ENCODE peak calls at places on chromosomes 7 and 10, in eight cellular contexts. I, B, K, T, C, X, S and H are unnamed samples.

GRCh38 chr7:81206217-81206616 is 287.4 kb upstream of the SEMA3C start:
- DNase-seq in I (no peak), X (no peak), K (no peak), T (no peak), S (no peak), C (no peak), B (no peak), H (no peak)

GRCh38 chr10:17431871-17432311 is 22.5 kb downstream of the ST8SIA6 start:
- DNase-seq in S (no peak), C (no peak), I (no peak), B (no peak), X (no peak), K (peak; percentile 34), T (no peak), H (no peak)

GRCh38 chr10:21494221-21495001 is 31.1 kb downstream of the SKIDA1 start:
- DNase-seq in K (peak; percentile 62), B (peak; percentile 66), T (no peak), S (no peak), I (no peak), X (peak; percentile 47), C (no peak), H (peak; percentile 64)

GRCh38 chr7:99562832-99563231 is 4.4 kb downstream of the ZNF655 start:
- DNase-seq in I (peak; percentile 49), X (no peak), S (no peak), B (no peak), K (peak; percentile 68), T (peak; percentile 89), C (peak; percentile 72), H (no peak)

GRCh38 chr7:47659664-47660462 is 78.0 kb upstream of the TNS3 start:
- DNase-seq in I (no peak), C (no peak), T (no peak), X (no peak), B (no peak), S (no peak), K (no peak), H (peak; percentile 37)

GRCh38 chr10:60661627-60662026 is 116.7 kb upstream of the CDK1 start:
- DNase-seq in B (no peak), C (no peak), I (no peak), T (no peak), X (no peak), S (no peak), K (no peak), H (no peak)

GRCh38 chr10:86686972-86687371 is 18.7 kb downstream of the LDB3 start:
- DNase-seq in T (no peak), B (no peak), S (no peak), I (no peak), K (no peak), X (no peak), C (no peak), H (peak; percentile 76)

GRCh38 chr7:40612298-40612697 is 477.5 kb downstream of the SUGCT start:
- DNase-seq in S (no peak), C (no peak), B (no peak), K (no peak), I (no peak), T (no peak), X (no peak), H (no peak)

GRCh38 chr7:80941206-80941758 is 22.4 kb upstream of the SEMA3C start:
- DNase-seq in X (no peak), B (no peak), K (no peak), I (no peak), S (no peak), T (peak; percentile 52), C (no peak), H (no peak)

GRCh38 chr10:93471110-93471651 is 11.0 kb downstream of the MYOF start:
- DNase-seq in X (no peak), I (no peak), K (peak; percentile 95), C (no peak), B (peak; percentile 60), T (peak; percentile 82), S (no peak), H (no peak)

GRCh38 chr7:121372376-121373024 is 23.6 kb downstream of the FAM3C start:
- DNase-seq in I (no peak), X (no peak), B (no peak), S (no peak), C (no peak), K (peak; percentile 45), T (no peak), H (no peak)

GRCh38 chr10:62594093-62594520 is 210.4 kb upstream of the ADO start:
- DNase-seq in X (peak; percentile 62), K (peak; percentile 63), B (no peak), T (peak; percentile 63), C (peak; percentile 80), I (peak; percentile 62), S (peak; percentile 19), H (peak; percentile 60)

GRCh38 chr7:100865971-100866720 is 1.0 kb upstream of the TRIP6 start:
- DNase-seq in I (no peak), K (peak; percentile 74), B (peak; percentile 95), X (no peak), S (no peak), C (peak; percentile 69), T (peak; percentile 64), H (peak; percentile 95)

GRCh38 chr10:7945469-7946187 is 108.9 kb upstream of the GATA3 start:
- DNase-seq in C (no peak), K (no peak), T (peak; percentile 9), B (no peak), X (no peak), I (no peak), S (no peak), H (no peak)

GRCh38 chr7:101232141-101232821 is 5.3 kb downstream of the CLDN15 start:
- DNase-seq in T (no peak), I (no peak), C (no peak), X (peak; percentile 40), S (no peak), K (peak; percentile 35), B (no peak), H (no peak)